ENCODE peak calls at places on chromosomes 12 and 14, in four cellular contexts. One of them, this sample, is unnamed. For H3K27me3, the result is how much of the 10 kb centered on the place peaks cover.

GRCh38 chr14:71103662-71104484 is 196.6 kb downstream of the PCNX1 start:
- DNase-seq in HepG2: peak
- DNase-seq in HCT116: peak
- DNase-seq in K562: peak
- DNase-seq in this sample: peak

GRCh38 chr12:131194166-131194565 is 240.5 kb downstream of the ADGRD1 start:
- DNase-seq in HepG2: no peak
- DNase-seq in HCT116: peak
- DNase-seq in K562: peak
- DNase-seq in this sample: no peak

GRCh38 chr12:132587781-132588180 is 22.6 kb downstream of the LRCOL1 start:
- DNase-seq in HepG2: no peak
- DNase-seq in HCT116: no peak
- DNase-seq in K562: no peak
- DNase-seq in this sample: no peak

GRCh38 chr12:92551853-92552397 is 150.9 kb upstream of the PLEKHG7 start:
- DNase-seq in HepG2: no peak
- DNase-seq in HCT116: no peak
- DNase-seq in K562: no peak
- DNase-seq in this sample: no peak

GRCh38 chr12:108803428-108804105 is 53.8 kb downstream of the SSH1 start:
- DNase-seq in HepG2: peak
- DNase-seq in HCT116: peak
- DNase-seq in K562: peak
- DNase-seq in this sample: peak

GRCh38 chr12:59372971-59373370 is 222.9 kb upstream of the SLC16A7 start:
- DNase-seq in HepG2: no peak
- DNase-seq in HCT116: peak
- DNase-seq in K562: no peak
- DNase-seq in this sample: peak

GRCh38 chr12:77954156-77954555 is 123.5 kb downstream of the NAV3 start:
- DNase-seq in HepG2: no peak
- DNase-seq in HCT116: no peak
- DNase-seq in K562: no peak
- DNase-seq in this sample: no peak

GRCh38 chr12:6301721-6302120 is 8.8 kb upstream of the PLEKHG6 start:
- DNase-seq in HepG2: no peak
- DNase-seq in HCT116: no peak
- DNase-seq in K562: no peak
- DNase-seq in this sample: no peak

GRCh38 chr12:65854629-65855028 is 30.3 kb downstream of the HMGA2 start:
- DNase-seq in HepG2: peak
- DNase-seq in HCT116: no peak
- DNase-seq in K562: no peak
- DNase-seq in this sample: no peak

GRCh38 chr12:1937481-1938224 is 19.2 kb upstream of the CACNA2D4 start:
- DNase-seq in HepG2: no peak
- DNase-seq in HCT116: no peak
- DNase-seq in K562: no peak
- DNase-seq in this sample: no peak

GRCh38 chr12:89862511-89863331 is 154.1 kb upstream of the ATP2B1 start:
- DNase-seq in HepG2: no peak
- DNase-seq in HCT116: no peak
- DNase-seq in K562: no peak
- DNase-seq in this sample: no peak

GRCh38 chr14:36663404-36664321 is 2.0 kb downstream of the PAX9 start:
- DNase-seq in HepG2: no peak
- DNase-seq in HCT116: no peak
- DNase-seq in K562: no peak
- DNase-seq in this sample: no peak

GRCh38 chr14:64623576-64624165 is 73.9 kb downstream of the PPP1R36 start:
- DNase-seq in HepG2: no peak
- DNase-seq in HCT116: no peak
- DNase-seq in K562: no peak
- DNase-seq in this sample: no peak

GRCh38 chr12:26361964-26362363 is 166.6 kb downstream of the SSPN start:
- DNase-seq in HepG2: peak
- DNase-seq in HCT116: no peak
- DNase-seq in K562: no peak
- DNase-seq in this sample: no peak

GRCh38 chr12:77606348-77606747 is 224.3 kb upstream of the NAV3 start:
- DNase-seq in HepG2: no peak
- DNase-seq in HCT116: no peak
- DNase-seq in K562: no peak
- DNase-seq in this sample: no peak

GRCh38 chr14:41062826-41063225 is 543.9 kb upstream of the LRFN5 start:
- DNase-seq in HepG2: no peak
- DNase-seq in HCT116: peak
- DNase-seq in K562: no peak
- DNase-seq in this sample: no peak

GRCh38 chr14:31229009-31229408 is 21.4 kb upstream of the HECTD1 start:
- DNase-seq in HepG2: no peak
- DNase-seq in HCT116: no peak
- DNase-seq in K562: no peak
- DNase-seq in this sample: no peak

GRCh38 chr12:51216652-51217051 is 1.2 kb downstream of the POU6F1 start:
- DNase-seq in HepG2: no peak
- DNase-seq in HCT116: no peak
- DNase-seq in K562: no peak
- DNase-seq in this sample: no peak

GRCh38 chr12:15050664-15051063 is 77.8 kb downstream of the PDE6H start:
- DNase-seq in HepG2: no peak
- DNase-seq in HCT116: no peak
- DNase-seq in K562: no peak
- DNase-seq in this sample: no peak

GRCh38 chr12:124531281-124531745 is 36.1 kb downstream of the NCOR2 start:
- DNase-seq in HepG2: no peak
- DNase-seq in HCT116: no peak
- DNase-seq in K562: no peak
- DNase-seq in this sample: no peak

GRCh38 chr14:69626132-69626500 is 14.7 kb downstream of the SUSD6 start:
- DNase-seq in HepG2: no peak
- DNase-seq in HCT116: no peak
- DNase-seq in K562: no peak
- DNase-seq in this sample: no peak

GRCh38 chr12:116861331-116861730 is 19.9 kb downstream of the HRK start:
- DNase-seq in HepG2: no peak
- DNase-seq in HCT116: no peak
- DNase-seq in K562: no peak
- DNase-seq in this sample: no peak

GRCh38 chr14:61342486-61342885 is 21.1 kb downstream of the PRKCH start:
- DNase-seq in HepG2: no peak
- DNase-seq in HCT116: no peak
- DNase-seq in K562: no peak
- DNase-seq in this sample: no peak

GRCh38 chr14:26008290-26008689 is 589.5 kb downstream of the NOVA1 start:
- DNase-seq in HepG2: no peak
- DNase-seq in HCT116: no peak
- DNase-seq in K562: no peak
- DNase-seq in this sample: no peak

GRCh38 chr14:71686677-71687076 is 245.6 kb upstream of the RGS6 start:
- DNase-seq in HepG2: no peak
- DNase-seq in HCT116: no peak
- DNase-seq in K562: no peak
- DNase-seq in this sample: no peak

GRCh38 chr14:54564799-54565235 is 2.1 kb upstream of the SAMD4A start:
- DNase-seq in HepG2: peak
- DNase-seq in HCT116: no peak
- DNase-seq in K562: no peak
- DNase-seq in this sample: no peak

GRCh38 chr14:90642239-90642717 is 174.0 kb downstream of the TTC7B start:
- DNase-seq in HepG2: peak
- DNase-seq in HCT116: no peak
- DNase-seq in K562: no peak
- DNase-seq in this sample: no peak

GRCh38 chr12:12788675-12789368 is 3.4 kb downstream of the APOLD1 start:
- DNase-seq in HepG2: peak
- DNase-seq in HCT116: peak
- DNase-seq in K562: peak
- DNase-seq in this sample: no peak

GRCh38 chr12:29580971-29581370 is 83.5 kb upstream of the OVCH1 start:
- DNase-seq in HepG2: no peak
- DNase-seq in HCT116: no peak
- DNase-seq in K562: no peak
- DNase-seq in this sample: no peak

GRCh38 chr12:114767906-114768697 is 84.1 kb upstream of the TBX3 start:
- DNase-seq in HepG2: peak
- DNase-seq in HCT116: no peak
- DNase-seq in K562: no peak
- DNase-seq in this sample: no peak

GRCh38 chr12:114767081-114767480 is 83.1 kb upstream of the TBX3 start:
- DNase-seq in HepG2: no peak
- DNase-seq in HCT116: no peak
- DNase-seq in K562: no peak
- DNase-seq in this sample: no peak

GRCh38 chr12:114770323-114770722 is 86.3 kb upstream of the TBX3 start:
- DNase-seq in HepG2: peak
- DNase-seq in HCT116: no peak
- DNase-seq in K562: no peak
- DNase-seq in this sample: no peak

GRCh38 chr12:114774181-114774580 is 90.2 kb upstream of the TBX3 start:
- DNase-seq in HepG2: peak
- DNase-seq in HCT116: peak
- DNase-seq in K562: no peak
- DNase-seq in this sample: no peak

GRCh38 chr12:114769634-114770033 is 85.7 kb upstream of the TBX3 start:
- DNase-seq in HepG2: peak
- DNase-seq in HCT116: no peak
- DNase-seq in K562: no peak
- DNase-seq in this sample: no peak
- TF ChIP-seq TCF7L2 in HepG2: no peak
- TF ChIP-seq TCF7L2 in HCT116: no peak
- TF ChIP-seq TCF7L2 in K562: no peak
- TF ChIP-seq TCF7L2 in this sample: no peak

DNA sequence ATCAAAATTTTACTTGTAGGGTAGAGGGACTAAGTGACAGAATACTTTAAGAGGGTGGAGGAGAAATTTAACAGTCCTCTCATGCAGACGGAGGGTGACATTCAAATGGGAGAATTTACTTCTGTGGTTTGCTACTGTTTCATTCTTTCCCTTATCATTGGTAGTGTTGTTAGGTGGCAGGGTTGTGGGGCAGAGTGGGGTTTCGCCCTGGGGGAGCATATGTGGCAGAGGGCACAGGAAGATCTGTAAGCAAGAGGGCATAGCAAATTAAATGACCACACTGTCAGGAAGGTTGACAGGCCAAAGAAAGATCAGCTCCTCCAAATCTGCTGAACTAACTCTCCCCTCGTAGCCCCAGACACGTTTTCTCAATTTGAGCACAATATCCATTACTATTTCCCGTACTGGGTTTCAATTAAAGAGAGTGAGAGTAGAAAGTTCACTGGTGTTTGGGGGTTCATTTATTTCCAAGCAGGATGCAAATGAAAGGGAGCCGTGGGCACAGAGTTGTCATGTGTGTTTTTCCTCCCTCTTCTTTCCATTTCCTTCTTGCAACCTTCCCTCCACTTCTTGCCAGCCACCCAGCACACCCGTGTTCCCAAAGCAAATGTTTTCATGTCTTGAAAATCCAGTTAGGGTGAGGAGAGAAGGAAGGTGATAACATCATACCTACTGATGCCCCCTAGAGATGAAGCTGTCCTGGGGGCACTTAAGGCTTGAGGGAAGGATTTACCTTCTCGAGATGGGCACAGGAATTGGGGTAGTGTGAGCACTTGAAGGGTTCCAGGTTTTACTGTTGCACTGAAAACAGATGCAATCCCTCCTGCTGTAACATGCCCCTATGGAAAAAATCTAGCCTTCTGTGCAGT is 6.5 kb upstream of the TBX3 start:
- DNase-seq in HepG2: no peak
- DNase-seq in HCT116: no peak
- DNase-seq in K562: no peak
- DNase-seq in this sample: no peak
- H3K27me3 ChIP-seq in HepG2: under half
- H3K27me3 ChIP-seq in HCT116: under half
- H3K27me3 ChIP-seq in K562: under half
- H3K27me3 ChIP-seq in this sample: under half

GRCh38 chr12:103278329-103278728 is 217.4 kb downstream of the C12orf42 start:
- DNase-seq in HepG2: no peak
- DNase-seq in HCT116: no peak
- DNase-seq in K562: no peak
- DNase-seq in this sample: no peak

GRCh38 chr12:103282124-103282523 is 213.6 kb downstream of the C12orf42 start:
- DNase-seq in HepG2: no peak
- DNase-seq in HCT116: no peak
- DNase-seq in K562: no peak
- DNase-seq in this sample: no peak

GRCh38 chr12:103273645-103274044 is 222.1 kb downstream of the C12orf42 start:
- DNase-seq in HepG2: no peak
- DNase-seq in HCT116: no peak
- DNase-seq in K562: no peak
- DNase-seq in this sample: no peak

DNA sequence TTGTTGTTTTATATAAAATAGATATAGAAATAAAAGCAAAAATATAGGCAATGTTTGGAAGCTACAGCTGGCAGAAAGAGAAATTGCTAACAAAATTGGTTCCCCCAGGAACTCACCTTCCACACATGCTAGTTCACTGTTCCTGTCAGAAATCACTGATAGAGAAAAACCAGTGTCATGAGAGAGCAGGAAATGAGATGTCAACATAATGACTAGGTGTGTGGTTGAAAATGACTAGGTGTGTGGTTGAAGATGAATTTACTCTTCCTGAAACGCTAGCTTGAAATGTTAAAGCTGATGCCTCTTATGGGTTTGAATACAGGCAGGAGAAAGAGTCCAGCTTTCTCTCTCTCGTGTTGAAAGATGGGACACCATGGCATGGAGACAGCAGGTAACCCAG is 216.3 kb downstream of the C12orf42 start:
- DNase-seq in HepG2: no peak
- DNase-seq in HCT116: no peak
- DNase-seq in K562: no peak
- DNase-seq in this sample: no peak
- H3K27ac ChIP-seq in HepG2: no peak
- H3K27ac ChIP-seq in HCT116: no peak
- H3K27ac ChIP-seq in K562: no peak
- H3K27ac ChIP-seq in this sample: no peak

DNA sequence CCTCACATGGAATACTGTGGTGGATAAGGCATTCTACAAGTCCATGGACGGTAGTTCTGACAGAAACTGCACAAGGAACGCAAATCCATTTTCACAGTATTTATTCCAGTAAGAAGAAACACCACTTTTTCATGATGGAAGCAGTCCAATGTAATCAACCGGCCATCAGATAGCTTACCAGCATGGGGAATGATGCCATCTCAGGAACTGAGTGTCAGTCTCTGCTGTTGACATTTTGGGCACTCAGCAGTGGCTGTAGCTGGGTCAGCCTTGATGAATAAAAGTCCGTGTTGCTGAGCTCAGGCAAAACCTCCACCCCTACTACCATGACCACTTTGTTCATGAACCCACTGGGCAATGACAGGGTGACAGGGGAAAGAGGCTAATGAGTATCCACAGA is 103.4 kb downstream of the PLCZ1 start:
- DNase-seq in HepG2: no peak
- DNase-seq in HCT116: no peak
- DNase-seq in K562: no peak
- DNase-seq in this sample: no peak
- TF ChIP-seq TCF7L2 in HepG2: no peak
- TF ChIP-seq TCF7L2 in HCT116: no peak
- TF ChIP-seq TCF7L2 in K562: no peak
- TF ChIP-seq TCF7L2 in this sample: no peak